ENCODE peak calls at places on chromosome 22, in ten cellular contexts. One of them, this sample, is unnamed.

GRCh38 chr22:25497269-25497668 is 67.2 kb upstream of the GRK3 start:
- DNase-seq in endothelial cell: no peak
- DNase-seq in HFFc6: no peak
- DNase-seq in left lung: no peak
- DNase-seq in foreskin fibroblast: peak
- DNase-seq in mucosa of descending colon: no peak
- DNase-seq in HFF-Myc: no peak
- DNase-seq in esophagus muscularis mucosa: no peak
- DNase-seq in right lobe of liver: no peak
- DNase-seq in body of pancreas: no peak
- DNase-seq in this sample: no peak

GRCh38 chr22:41197808-41198585 is 7.1 kb upstream of the L3MBTL2 start:
- DNase-seq in HFFc6: peak
- DNase-seq in left lung: peak
- DNase-seq in foreskin fibroblast: peak
- DNase-seq in endothelial cell: peak
- DNase-seq in right lobe of liver: peak
- DNase-seq in HFF-Myc: no peak
- DNase-seq in esophagus muscularis mucosa: no peak
- DNase-seq in body of pancreas: peak
- DNase-seq in mucosa of descending colon: peak
- DNase-seq in this sample: no peak

GRCh38 chr22:39431821-39432251 is 25.0 kb upstream of the MGAT3 start:
- DNase-seq in foreskin fibroblast: peak
- DNase-seq in right lobe of liver: no peak
- DNase-seq in HFFc6: peak
- DNase-seq in HFF-Myc: no peak
- DNase-seq in body of pancreas: no peak
- DNase-seq in mucosa of descending colon: no peak
- DNase-seq in esophagus muscularis mucosa: no peak
- DNase-seq in endothelial cell: no peak
- DNase-seq in left lung: peak
- DNase-seq in this sample: no peak

GRCh38 chr22:39362271-39362670 is 12.5 kb downstream of the SYNGR1 start:
- DNase-seq in right lobe of liver: no peak
- DNase-seq in esophagus muscularis mucosa: no peak
- DNase-seq in left lung: no peak
- DNase-seq in endothelial cell: no peak
- DNase-seq in body of pancreas: no peak
- DNase-seq in foreskin fibroblast: no peak
- DNase-seq in mucosa of descending colon: no peak
- DNase-seq in HFF-Myc: no peak
- DNase-seq in HFFc6: no peak
- DNase-seq in this sample: no peak

GRCh38 chr22:30308518-30309230 is 18.1 kb downstream of the TBC1D10A start:
- DNase-seq in foreskin fibroblast: peak
- DNase-seq in HFFc6: no peak
- DNase-seq in left lung: no peak
- DNase-seq in esophagus muscularis mucosa: no peak
- DNase-seq in right lobe of liver: no peak
- DNase-seq in endothelial cell: no peak
- DNase-seq in mucosa of descending colon: no peak
- DNase-seq in body of pancreas: no peak
- DNase-seq in HFF-Myc: no peak
- DNase-seq in this sample: no peak

GRCh38 chr22:48444320-48445112 is 1383.2 kb downstream of the BRD1 start:
- DNase-seq in esophagus muscularis mucosa: no peak
- DNase-seq in endothelial cell: no peak
- DNase-seq in foreskin fibroblast: no peak
- DNase-seq in HFF-Myc: no peak
- DNase-seq in mucosa of descending colon: peak
- DNase-seq in right lobe of liver: no peak
- DNase-seq in left lung: no peak
- DNase-seq in HFFc6: no peak
- DNase-seq in body of pancreas: no peak
- DNase-seq in this sample: no peak

GRCh38 chr22:32444068-32444467 is 20.2 kb downstream of the BPIFC start:
- DNase-seq in mucosa of descending colon: peak
- DNase-seq in HFF-Myc: no peak
- DNase-seq in foreskin fibroblast: no peak
- DNase-seq in right lobe of liver: peak
- DNase-seq in left lung: no peak
- DNase-seq in body of pancreas: no peak
- DNase-seq in esophagus muscularis mucosa: no peak
- DNase-seq in endothelial cell: peak
- DNase-seq in HFFc6: no peak
- DNase-seq in this sample: no peak

GRCh38 chr22:50191041-50191740 is 5.5 kb downstream of the TRABD start:
- DNase-seq in HFFc6: no peak
- DNase-seq in HFF-Myc: no peak
- DNase-seq in esophagus muscularis mucosa: no peak
- DNase-seq in mucosa of descending colon: peak
- DNase-seq in endothelial cell: no peak
- DNase-seq in foreskin fibroblast: no peak
- DNase-seq in left lung: peak
- DNase-seq in body of pancreas: peak
- DNase-seq in right lobe of liver: no peak
- DNase-seq in this sample: no peak

DNA sequence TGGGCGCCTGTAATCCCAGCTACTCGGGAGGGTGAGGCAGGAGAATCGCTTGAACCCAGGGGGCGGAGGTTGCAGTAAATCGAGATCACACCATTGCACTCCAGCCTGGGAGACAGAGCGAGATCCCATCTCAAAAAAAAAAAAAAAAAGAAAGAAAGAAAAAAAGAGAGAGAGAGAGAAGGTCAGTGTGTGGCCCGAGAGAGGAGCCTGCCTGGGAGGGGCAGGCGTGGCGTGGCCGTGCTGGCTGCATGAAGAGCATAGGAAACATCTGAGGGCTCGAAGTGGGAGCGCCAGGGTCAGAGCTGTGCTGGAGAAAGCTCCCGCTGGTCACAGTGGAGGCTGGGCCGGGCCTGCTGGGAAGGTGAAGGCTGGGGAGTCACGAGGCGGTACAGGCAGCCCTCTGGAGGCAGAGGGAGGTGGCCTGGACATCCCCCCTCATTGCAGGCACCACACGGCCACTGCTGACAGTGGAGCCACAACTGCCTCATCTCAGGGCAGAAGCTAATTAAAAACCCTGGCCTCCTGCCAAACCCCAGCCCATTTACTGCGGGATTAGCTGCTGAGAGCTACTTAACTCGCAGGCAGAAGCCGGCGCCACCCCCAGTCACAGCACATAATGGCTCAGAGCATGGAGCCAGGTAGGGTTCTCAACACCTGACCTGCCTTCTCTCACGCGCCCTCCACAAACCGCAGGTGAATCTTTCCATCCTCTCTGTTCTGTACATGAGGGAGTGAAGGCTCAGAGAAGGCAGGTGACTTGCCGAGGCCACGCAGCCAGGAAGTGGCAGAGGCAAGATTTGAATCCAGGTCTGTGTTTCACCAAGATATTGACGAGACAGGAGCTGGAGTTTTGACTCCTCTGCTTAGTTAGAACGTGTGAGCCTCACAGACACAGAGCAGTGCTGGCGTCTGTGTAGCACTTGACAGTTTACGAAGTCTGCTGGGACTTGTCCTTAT is 32.6 kb downstream of the NFAM1 start:
- DNase-seq in foreskin fibroblast: no peak
- DNase-seq in HFFc6: no peak
- DNase-seq in mucosa of descending colon: peak
- DNase-seq in body of pancreas: peak
- DNase-seq in endothelial cell: no peak
- DNase-seq in HFF-Myc: no peak
- DNase-seq in right lobe of liver: no peak
- DNase-seq in esophagus muscularis mucosa: no peak
- DNase-seq in left lung: no peak
- DNase-seq in this sample: no peak
- TF ChIP-seq CTCF in foreskin fibroblast: no peak
- TF ChIP-seq CTCF in HFFc6: no peak
- TF ChIP-seq CTCF in mucosa of descending colon: no peak
- TF ChIP-seq CTCF in body of pancreas: no peak
- TF ChIP-seq CTCF in endothelial cell: no peak
- TF ChIP-seq CTCF in HFF-Myc: no peak
- TF ChIP-seq CTCF in right lobe of liver: no peak
- TF ChIP-seq CTCF in esophagus muscularis mucosa: no peak
- TF ChIP-seq CTCF in left lung: no peak
- TF ChIP-seq CTCF in this sample: no peak

DNA sequence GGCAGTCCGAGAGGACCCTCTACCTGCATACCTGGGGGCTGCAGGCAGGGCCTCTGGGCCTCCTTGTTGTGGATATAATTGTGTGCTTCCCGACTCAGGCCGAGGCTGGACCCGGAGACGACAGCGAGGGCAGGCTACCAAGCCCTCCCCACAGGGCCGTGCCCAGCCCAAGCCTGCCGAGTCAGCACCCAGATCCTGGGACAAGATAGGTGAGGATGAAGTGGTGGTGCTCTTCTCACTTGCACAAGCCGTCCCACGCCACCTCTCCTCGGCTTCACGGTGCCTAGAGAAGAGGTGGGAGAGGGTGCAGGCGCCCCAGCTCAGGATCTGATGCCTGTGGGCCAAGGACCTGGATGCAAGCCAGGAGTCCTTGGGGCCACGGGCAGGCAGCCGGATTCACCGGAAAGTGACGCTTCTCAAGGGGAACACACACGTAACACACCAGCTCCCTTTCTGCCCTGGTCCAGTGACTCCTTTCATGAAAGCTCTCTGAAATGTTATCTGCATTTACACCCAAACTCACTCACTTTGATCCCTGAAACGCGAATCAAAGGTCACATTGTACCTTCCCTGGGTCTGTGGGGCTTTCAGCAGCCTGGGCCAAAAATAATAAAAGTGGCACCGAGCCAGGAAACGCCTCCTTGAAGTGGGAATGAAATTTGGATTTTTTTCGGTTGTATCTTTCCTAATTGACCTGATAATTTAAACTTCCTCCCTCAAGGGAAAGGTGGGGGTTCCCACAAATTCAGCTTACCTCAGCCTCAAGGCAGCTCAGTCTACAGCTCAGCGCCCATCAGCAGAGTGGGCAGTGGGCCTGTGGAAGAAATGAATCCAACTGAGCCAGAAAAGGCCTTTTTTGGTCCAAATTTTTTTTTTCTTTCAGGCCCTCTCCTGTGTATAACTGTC is 1.1 kb upstream of the GNB1L start:
- DNase-seq in left lung: no peak
- DNase-seq in mucosa of descending colon: peak
- DNase-seq in HFFc6: no peak
- DNase-seq in right lobe of liver: peak
- DNase-seq in endothelial cell: no peak
- DNase-seq in esophagus muscularis mucosa: peak
- DNase-seq in HFF-Myc: no peak
- DNase-seq in body of pancreas: peak
- DNase-seq in foreskin fibroblast: peak
- DNase-seq in this sample: no peak
- TF ChIP-seq CTCF in left lung: no peak
- TF ChIP-seq CTCF in mucosa of descending colon: no peak
- TF ChIP-seq CTCF in HFFc6: no peak
- TF ChIP-seq CTCF in right lobe of liver: no peak
- TF ChIP-seq CTCF in endothelial cell: no peak
- TF ChIP-seq CTCF in esophagus muscularis mucosa: no peak
- TF ChIP-seq CTCF in HFF-Myc: no peak
- TF ChIP-seq CTCF in body of pancreas: no peak
- TF ChIP-seq CTCF in foreskin fibroblast: no peak
- TF ChIP-seq CTCF in this sample: no peak

GRCh38 chr22:21710156-21710555 is 25.4 kb downstream of the YPEL1 start:
- DNase-seq in foreskin fibroblast: peak
- DNase-seq in mucosa of descending colon: no peak
- DNase-seq in body of pancreas: no peak
- DNase-seq in right lobe of liver: no peak
- DNase-seq in HFF-Myc: no peak
- DNase-seq in HFFc6: peak
- DNase-seq in endothelial cell: no peak
- DNase-seq in esophagus muscularis mucosa: no peak
- DNase-seq in left lung: no peak
- DNase-seq in this sample: no peak

GRCh38 chr22:21709688-21710087 is 25.9 kb downstream of the YPEL1 start:
- DNase-seq in right lobe of liver: no peak
- DNase-seq in HFF-Myc: no peak
- DNase-seq in endothelial cell: no peak
- DNase-seq in esophagus muscularis mucosa: no peak
- DNase-seq in left lung: no peak
- DNase-seq in mucosa of descending colon: no peak
- DNase-seq in body of pancreas: no peak
- DNase-seq in HFFc6: no peak
- DNase-seq in foreskin fibroblast: no peak
- DNase-seq in this sample: no peak

GRCh38 chr22:21713428-21714058 is 22.1 kb downstream of the YPEL1 start:
- DNase-seq in left lung: no peak
- DNase-seq in HFF-Myc: no peak
- DNase-seq in mucosa of descending colon: no peak
- DNase-seq in foreskin fibroblast: no peak
- DNase-seq in HFFc6: no peak
- DNase-seq in body of pancreas: no peak
- DNase-seq in esophagus muscularis mucosa: no peak
- DNase-seq in endothelial cell: no peak
- DNase-seq in right lobe of liver: no peak
- DNase-seq in this sample: no peak

GRCh38 chr22:21712751-21713427 is 22.7 kb downstream of the YPEL1 start:
- DNase-seq in foreskin fibroblast: peak
- DNase-seq in endothelial cell: peak
- DNase-seq in right lobe of liver: peak
- DNase-seq in body of pancreas: peak
- DNase-seq in HFF-Myc: peak
- DNase-seq in HFFc6: peak
- DNase-seq in mucosa of descending colon: peak
- DNase-seq in left lung: no peak
- DNase-seq in esophagus muscularis mucosa: no peak
- DNase-seq in this sample: peak

GRCh38 chr22:21711851-21712250 is 23.7 kb downstream of the YPEL1 start:
- DNase-seq in mucosa of descending colon: no peak
- DNase-seq in endothelial cell: no peak
- DNase-seq in body of pancreas: no peak
- DNase-seq in HFF-Myc: no peak
- DNase-seq in right lobe of liver: no peak
- DNase-seq in esophagus muscularis mucosa: no peak
- DNase-seq in left lung: no peak
- DNase-seq in foreskin fibroblast: no peak
- DNase-seq in HFFc6: no peak
- DNase-seq in this sample: no peak
- TF ChIP-seq CTCF in mucosa of descending colon: no peak
- TF ChIP-seq CTCF in endothelial cell: no peak
- TF ChIP-seq CTCF in body of pancreas: no peak
- TF ChIP-seq CTCF in HFF-Myc: no peak
- TF ChIP-seq CTCF in right lobe of liver: no peak
- TF ChIP-seq CTCF in esophagus muscularis mucosa: no peak
- TF ChIP-seq CTCF in left lung: no peak
- TF ChIP-seq CTCF in foreskin fibroblast: no peak
- TF ChIP-seq CTCF in HFFc6: no peak
- TF ChIP-seq CTCF in this sample: no peak

DNA sequence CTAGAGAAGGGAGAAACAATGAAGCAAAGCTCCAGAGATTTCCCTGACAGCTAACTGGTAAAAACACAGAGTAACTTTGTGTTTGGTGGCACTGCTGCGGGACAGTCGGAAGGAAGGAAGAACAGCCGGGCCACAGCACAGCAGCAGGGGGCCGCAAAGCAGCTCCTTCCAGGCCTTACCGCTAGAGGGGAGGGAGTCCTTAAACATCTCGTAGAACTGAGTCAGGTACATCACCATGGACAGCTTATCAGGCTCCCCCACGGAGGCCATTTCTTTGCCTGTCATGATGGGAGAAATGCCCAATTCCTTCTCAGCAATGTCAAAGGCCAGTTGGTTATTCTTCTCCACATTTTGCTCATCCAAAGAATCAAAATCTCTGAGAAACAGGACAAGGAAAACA is 114.6 kb upstream of the BID start:
- DNase-seq in right lobe of liver: no peak
- DNase-seq in body of pancreas: no peak
- DNase-seq in HFFc6: no peak
- DNase-seq in foreskin fibroblast: no peak
- DNase-seq in esophagus muscularis mucosa: no peak
- DNase-seq in left lung: peak
- DNase-seq in mucosa of descending colon: no peak
- DNase-seq in HFF-Myc: no peak
- DNase-seq in endothelial cell: peak
- DNase-seq in this sample: no peak
- TF ChIP-seq CTCF in right lobe of liver: no peak
- TF ChIP-seq CTCF in body of pancreas: no peak
- TF ChIP-seq CTCF in HFFc6: peak
- TF ChIP-seq CTCF in foreskin fibroblast: peak
- TF ChIP-seq CTCF in esophagus muscularis mucosa: peak
- TF ChIP-seq CTCF in left lung: no peak
- TF ChIP-seq CTCF in mucosa of descending colon: no peak
- TF ChIP-seq CTCF in HFF-Myc: peak
- TF ChIP-seq CTCF in endothelial cell: no peak
- TF ChIP-seq CTCF in this sample: peak